ENCODE peak calls at places on chromosomes 13 and 19, in six cellular contexts. Q, Z, D, U, C and Y are unnamed samples.
A peak's percentile ranks its signal among the peaks of the same experiment; 100 is the strongest.

GRCh38 chr13:49561064-49561410 is 24.3 kb downstream of the RCBTB1 start:
- DNase-seq in Q (no peak), Z (no peak), D (no peak), U (no peak), C (no peak), Y (no peak)

GRCh38 chr19:35149463-35149862 is 5.1 kb upstream of the FXYD5 start:
- DNase-seq in Q (no peak), Z (no peak), D (no peak), U (no peak), C (no peak), Y (no peak)

GRCh38 chr19:21202865-21203494 is 61.1 kb downstream of the ZNF431 start:
- DNase-seq in Q (no peak), Z (peak; percentile 65), D (peak; percentile 37), U (peak; percentile 29), C (peak; percentile 15), Y (no peak)

GRCh38 chr13:26558074-26558805 is 757 bp downstream of the WASF3 start:
- DNase-seq in Q (no peak), Z (peak; percentile 70), D (no peak), U (peak; percentile 13), C (peak; percentile 19), Y (peak; percentile 14)

GRCh38 chr19:33293255-33294057 is 8.9 kb downstream of the CEBPA start:
- DNase-seq in Q (peak; percentile 59), Z (no peak), D (peak; percentile 89), U (peak; percentile 64), C (peak; percentile 60), Y (peak; percentile 54)

GRCh38 chr19:18683955-18684641 is 618 bp downstream of the CRTC1 start:
- DNase-seq in Q (no peak), Z (no peak), D (no peak), U (no peak), C (no peak), Y (no peak)

GRCh38 chr13:51257187-51257586 is 35.0 kb downstream of the FAM124A start:
- DNase-seq in Q (no peak), Z (no peak), D (no peak), U (no peak), C (no peak), Y (no peak)

GRCh38 chr13:105735269-105735668 is 800.2 kb downstream of the EFNB2 start:
- DNase-seq in Q (no peak), Z (no peak), D (no peak), U (no peak), C (no peak), Y (peak; percentile 5)

GRCh38 chr13:38687246-38688229 is 661 bp downstream of the FREM2 start:
- DNase-seq in Q (peak; percentile 13), Z (peak; percentile 68), D (no peak), U (no peak), C (peak; percentile 2), Y (peak; percentile 36)

GRCh38 chr13:35851238-35851814 is 279.9 kb downstream of the DCLK1 start:
- DNase-seq in Q (no peak), Z (no peak), D (no peak), U (no peak), C (no peak), Y (no peak)

GRCh38 chr13:21608961-21609360 is 5.0 kb upstream of the MICU2 start:
- DNase-seq in Q (no peak), Z (no peak), D (peak; percentile 18), U (no peak), C (no peak), Y (no peak)

GRCh38 chr13:47036291-47037008 is 139.6 kb upstream of the HTR2A start:
- DNase-seq in Q (no peak), Z (peak; percentile 2), D (peak; percentile 4), U (no peak), C (no peak), Y (no peak)

GRCh38 chr13:107339209-107339608 is 771.3 kb upstream of the ARGLU1 start:
- DNase-seq in Q (no peak), Z (no peak), D (peak; percentile 23), U (no peak), C (peak; percentile 3), Y (peak; percentile 29)

GRCh38 chr13:24185591-24186232 is 25.2 kb downstream of the SPATA13 start:
- DNase-seq in Q (no peak), Z (no peak), D (no peak), U (peak; percentile 38), C (peak; percentile 44), Y (peak; percentile 29)

GRCh38 chr13:106038752-106039151 is 496.7 kb downstream of the EFNB2 start:
- DNase-seq in Q (peak; percentile 76), Z (no peak), D (peak; percentile 93), U (peak; percentile 73), C (peak; percentile 84), Y (peak; percentile 91)

GRCh38 chr13:59034198-59034597 is 1129.5 kb downstream of the DIAPH3 start:
- DNase-seq in Q (no peak), Z (peak; percentile 24), D (no peak), U (no peak), C (no peak), Y (no peak)

GRCh38 chr19:10889880-10890279 is 18.5 kb downstream of the CARM1 start:
- DNase-seq in Q (no peak), Z (no peak), D (no peak), U (no peak), C (no peak), Y (no peak)

GRCh38 chr13:27280009-27280646 is 9.5 kb downstream of the RASL11A start:
- DNase-seq in Q (no peak), Z (no peak), D (no peak), U (no peak), C (no peak), Y (peak; percentile 45)

GRCh38 chr19:15905026-15905425 is 7.2 kb upstream of the CYP4F2 start:
- DNase-seq in Q (no peak), Z (no peak), D (no peak), U (no peak), C (no peak), Y (no peak)

GRCh38 chr19:55591555-55591954 is 7.8 kb downstream of the FIZ1 start:
- DNase-seq in Q (no peak), Z (no peak), D (no peak), U (no peak), C (no peak), Y (no peak)

GRCh38 chr13:24742294-24742693 is 21.7 kb upstream of the RNF17 start:
- DNase-seq in Q (no peak), Z (peak; percentile 62), D (peak; percentile 61), U (peak; percentile 57), C (no peak), Y (peak; percentile 5)

GRCh38 chr19:31625056-31625455 is 275.8 kb upstream of the TSHZ3 start:
- DNase-seq in Q (no peak), Z (no peak), D (no peak), U (no peak), C (no peak), Y (no peak)

GRCh38 chr13:31161583-31162150 is at the start of gene HSPH1:
- DNase-seq in Q (peak; percentile 98), Z (peak; percentile 98), D (peak; percentile 93), U (peak; percentile 98), C (peak; percentile 97), Y (peak; percentile 99)

GRCh38 chr13:81686877-81687276 is 1346.0 kb upstream of the SPRY2 start:
- DNase-seq in Q (no peak), Z (no peak), D (peak; percentile 44), U (peak; percentile 0), C (peak; percentile 1), Y (peak; percentile 29)

GRCh38 chr13:24716446-24716845 is 36.2 kb downstream of the ATP12A start:
- DNase-seq in Q (no peak), Z (no peak), D (no peak), U (no peak), C (no peak), Y (no peak)

DNA sequence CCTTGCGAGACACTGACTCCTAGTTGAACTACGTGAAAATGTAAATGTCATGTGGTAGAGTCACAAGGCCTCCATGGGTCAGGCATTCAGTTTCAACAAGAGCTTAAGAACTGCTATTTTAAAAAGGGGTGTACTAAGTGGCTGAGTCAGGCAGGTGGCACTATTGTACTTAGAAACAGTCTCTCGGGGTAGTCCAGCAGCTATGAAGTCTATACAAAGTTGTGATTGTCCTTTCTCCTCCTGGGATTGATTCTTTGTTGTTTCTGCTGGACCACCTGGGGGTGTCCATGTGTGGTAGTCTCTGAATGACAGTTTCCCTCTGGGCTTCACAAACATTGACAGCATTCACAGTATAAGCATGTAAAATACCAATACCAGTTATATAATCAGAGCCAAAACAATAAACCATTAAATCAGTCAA is 33.0 kb downstream of the UGGT2 start:
- DNase-seq in Q (peak; percentile 65), Z (peak; percentile 79), D (peak; percentile 63), U (peak; percentile 88), C (peak; percentile 80), Y (peak; percentile 79)
- TF ChIP-seq CTCF in Q (peak; percentile 74), Z (peak; percentile 73), D (peak; percentile 75), U (peak; percentile 75), C (peak; percentile 65), Y (peak; percentile 73)

DNA sequence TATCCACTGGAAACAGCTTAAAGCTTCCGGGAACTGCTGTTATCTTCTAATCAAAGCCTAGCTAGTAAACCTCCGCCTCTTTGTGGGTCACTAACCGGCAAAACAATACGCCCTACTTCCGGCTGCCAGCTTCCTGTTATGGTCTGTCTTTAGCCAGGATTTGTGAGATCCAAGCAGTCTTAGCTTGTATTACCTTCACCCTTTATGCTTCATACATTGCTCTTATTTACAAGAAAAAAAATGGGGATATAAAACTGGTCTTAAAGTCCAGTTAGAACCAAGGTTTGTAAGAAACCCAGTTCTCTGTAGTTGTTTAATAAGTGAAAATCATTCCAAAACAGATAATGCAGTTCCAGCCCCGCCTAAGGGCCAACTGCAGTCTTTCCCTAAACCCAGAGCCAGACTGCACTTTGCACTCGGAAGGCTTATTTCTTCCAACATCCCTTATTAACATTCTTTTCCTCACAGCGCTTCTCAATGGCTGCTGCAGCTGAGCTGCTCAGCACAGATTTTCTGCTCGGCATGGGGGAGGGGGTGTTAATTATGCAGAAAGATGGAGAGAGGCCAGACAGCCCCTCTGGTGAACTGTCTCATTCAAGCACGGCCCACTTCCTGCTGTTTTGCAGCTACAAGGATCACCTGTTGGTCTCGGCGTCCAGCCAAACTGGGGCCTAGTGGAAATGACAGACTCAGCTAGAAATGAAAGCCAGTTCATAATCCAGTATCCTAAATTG is 368.4 kb downstream of the KLF12 start:
- DNase-seq in Q (peak; percentile 70), Z (peak; percentile 91), D (peak; percentile 15), U (peak; percentile 92), C (peak; percentile 74), Y (peak; percentile 86)
- H3K4me3 ChIP-seq in Q (no peak overlapping the region), Z (peak overlapping the region; percentile 31), D (no peak overlapping the region), U (peak overlapping the region; percentile 4), C (no peak overlapping the region), Y (no peak overlapping the region)

GRCh38 chr13:97256343-97256783 is 34.2 kb downstream of the MBNL2 start:
- DNase-seq in Q (peak; percentile 91), Z (no peak), D (peak; percentile 95), U (peak; percentile 96), C (peak; percentile 91), Y (peak; percentile 94)

GRCh38 chr13:97258801-97259200 is 36.7 kb downstream of the MBNL2 start:
- DNase-seq in Q (peak; percentile 41), Z (no peak), D (no peak), U (peak; percentile 58), C (no peak), Y (peak; percentile 44)

GRCh38 chr13:97259787-97260641 is 37.9 kb downstream of the MBNL2 start:
- DNase-seq in Q (peak; percentile 78), Z (no peak), D (peak; percentile 58), U (peak; percentile 84), C (peak; percentile 74), Y (peak; percentile 64)

GRCh38 chr13:97257228-97257755 is 35.2 kb downstream of the MBNL2 start:
- DNase-seq in Q (no peak), Z (no peak), D (no peak), U (no peak), C (no peak), Y (no peak)

GRCh38 chr13:97257800-97258799 is 36.0 kb downstream of the MBNL2 start:
- DNase-seq in Q (peak; percentile 97), Z (peak; percentile 50), D (peak; percentile 96), U (peak; percentile 98), C (peak; percentile 80), Y (peak; percentile 89)
- TF ChIP-seq CTCF in Q (peak; percentile 55), Z (peak; percentile 12), D (no peak), U (peak; percentile 37), C (no peak), Y (peak; percentile 20)

GRCh38 chr19:13013649-13014048 is 18.4 kb downstream of the NFIX start:
- DNase-seq in Q (no peak), Z (no peak), D (no peak), U (no peak), C (no peak), Y (no peak)
- H3K4me3 ChIP-seq in Q (peak overlapping the region; percentile 51), Z (no peak overlapping the region), D (no peak overlapping the region), U (peak overlapping the region; percentile 47), C (no peak overlapping the region), Y (peak overlapping the region; percentile 16)